ENCODE peak calls at places on chromosome 1, in ten cellular contexts. A is brain pericyte; X is GM12865; J is heart left ventricle; Q is stimulated activated CD8-positive, alpha-beta memory T cell treated with anti-CD3 and anti-CD28 coated beads, Interleukin-15, amount 100 ng/mL, for 1 hour; Z is GM04504; Y is AG09309; D is renal cortical epithelial cell; R is stimulated activated CD4-positive, alpha-beta T cell treated with anti-CD3 and anti-CD28 coated beads, Interleukin-4, amount 100 ng/mL, for 24 hours; O is 8988T. N is an unnamed sample.

GRCh38 chr1:20705356-20705755 is 12.5 kb downstream of the KIF17 start:
- DNase-seq in A (no peak), X (no peak), J (no peak), Q (no peak), Z (no peak), Y (no peak), D (no peak), R (no peak), O (no peak), N (no peak)

GRCh38 chr1:205247130-205247921 is 19.6 kb downstream of the TMCC2 start:
- DNase-seq in A (no peak), X (no peak), J (no peak), Q (no peak), Z (no peak), Y (no peak), D (no peak), R (no peak), O (no peak), N (peak; percentile 61)

GRCh38 chr1:45050931-45051748 is 39.1 kb downstream of the UROD start:
- DNase-seq in A (no peak), X (no peak), J (no peak), Q (no peak), Z (no peak), Y (no peak), D (no peak), R (no peak), O (no peak), N (no peak)

GRCh38 chr1:151970641-151971040 is 23.0 kb downstream of the S100A10 start:
- DNase-seq in A (no peak), X (no peak), J (no peak), Q (no peak), Z (no peak), Y (no peak), D (no peak), R (no peak), O (no peak), N (no peak)

GRCh38 chr1:8205771-8206170 is 112.1 kb upstream of the SLC45A1 start:
- DNase-seq in A (no peak), X (no peak), J (no peak), Q (no peak), Z (no peak), Y (no peak), D (no peak), R (no peak), O (no peak), N (no peak)

GRCh38 chr1:225479996-225480720 is 52.3 kb upstream of the LBR start:
- DNase-seq in A (no peak), X (no peak), J (no peak), Q (no peak), Z (no peak), Y (no peak), D (no peak), R (no peak), O (no peak), N (no peak)

GRCh38 chr1:199522936-199523335 is 504.6 kb upstream of the NR5A2 start:
- DNase-seq in A (no peak), X (no peak), J (no peak), Q (no peak), Z (peak; percentile 10), Y (peak; percentile 28), D (no peak), R (no peak), O (no peak), N (peak; percentile 20)

GRCh38 chr1:178151831-178152230 is 57.9 kb downstream of the RASAL2 start:
- DNase-seq in A (no peak), X (no peak), J (no peak), Q (no peak), Z (no peak), Y (no peak), D (peak; percentile 91), R (no peak), O (no peak), N (no peak)

GRCh38 chr1:3002349-3003038 is 18.8 kb upstream of the ACTRT2 start:
- DNase-seq in A (no peak), X (no peak), J (no peak), Q (no peak), Z (no peak), Y (no peak), D (no peak), R (no peak), O (no peak), N (no peak)

GRCh38 chr1:116954450-116954849 is 44.7 kb downstream of the PTGFRN start:
- DNase-seq in A (no peak), X (no peak), J (no peak), Q (no peak), Z (no peak), Y (no peak), D (no peak), R (no peak), O (no peak), N (no peak)

GRCh38 chr1:30045304-30046090 is 677.9 kb downstream of the MATN1 start:
- DNase-seq in A (no peak), X (no peak), J (no peak), Q (no peak), Z (no peak), Y (no peak), D (no peak), R (no peak), O (no peak), N (no peak)

GRCh38 chr1:195082183-195082582 is 1526.1 kb downstream of the KCNT2 start:
- DNase-seq in A (no peak), X (no peak), J (no peak), Q (no peak), Z (no peak), Y (no peak), D (no peak), R (no peak), O (no peak), N (peak; percentile 20)

GRCh38 chr1:64956241-64956640 is 10.1 kb downstream of the JAK1 start:
- DNase-seq in A (no peak), X (no peak), J (no peak), Q (no peak), Z (no peak), Y (no peak), D (peak; percentile 67), R (no peak), O (no peak), N (no peak)

N was measured in IMR-90.